ENCODE peak calls at places on chromosomes 3 and 15, in five cellular contexts. R is heart right ventricle, K is mammary epithelial cell, Q is hepatocyte, T is neural progenitor cell. H is an unnamed sample. For H3K9me3, the result is how much of the 10 kb centered on the place peaks cover.

GRCh38 chr3:43874290-43874689 is 183.6 kb downstream of the ABHD5 start:
- DNase-seq in K (peak), Q (no peak), R (no peak), T (no peak), H (peak)

GRCh38 chr15:57158589-57158988 is 217.7 kb upstream of the CGNL1 start:
- DNase-seq in K (peak), Q (no peak), T (no peak), R (no peak), H (no peak)

GRCh38 chr15:40955930-40956542 is 2.8 kb downstream of the CHAC1 start:
- DNase-seq in Q (peak), K (no peak), T (no peak), R (no peak), H (no peak)

GRCh38 chr3:46609944-46610722 is 2.2 kb upstream of the FAM240A start:
- DNase-seq in Q (no peak), K (no peak), R (no peak), T (no peak), H (no peak)

GRCh38 chr15:54580643-54581042 is 602.4 kb downstream of the UNC13C start:
- DNase-seq in K (no peak), R (no peak), T (no peak), Q (no peak), H (no peak)

GRCh38 chr15:42729409-42729808 is 7.5 kb downstream of the CDAN1 start:
- DNase-seq in Q (no peak), K (no peak), R (no peak), T (no peak), H (no peak)

GRCh38 chr3:112308151-112308911 is 14.3 kb upstream of the SLC9C1 start:
- DNase-seq in K (peak), R (no peak), T (peak), Q (peak), H (no peak)

GRCh38 chr15:100602822-100603393 is 519 bp downstream of the ASB7 start:
- DNase-seq in Q (peak), K (peak), R (no peak), T (peak), H (no peak)

GRCh38 chr3:52086939-52087675 is 30.7 kb upstream of the DUSP7 start:
- DNase-seq in T (no peak), R (no peak), Q (no peak), K (no peak), H (no peak)

GRCh38 chr15:56165234-56165633 is 78.4 kb downstream of the RFX7 start:
- DNase-seq in K (peak), Q (no peak), R (no peak), T (no peak), H (no peak)

GRCh38 chr15:76168237-76168984 is 108.6 kb downstream of the TMEM266 start:
- DNase-seq in K (no peak), Q (no peak), T (no peak), R (no peak), H (no peak)

GRCh38 chr15:31405200-31405929 is 78.7 kb downstream of the KLF13 start:
- DNase-seq in K (no peak), T (no peak), R (no peak), Q (no peak), H (no peak)

GRCh38 chr3:48405971-48406370 is 23.9 kb downstream of the PLXNB1 start:
- DNase-seq in K (no peak), R (no peak), Q (no peak), T (no peak), H (no peak)

GRCh38 chr3:172201136-172201989 is 162.0 kb downstream of the FNDC3B start:
- DNase-seq in R (peak), T (no peak), Q (peak), K (peak), H (no peak)

GRCh38 chr3:72164635-72164978 is 379.7 kb upstream of the PROK2 start:
- DNase-seq in T (no peak), Q (no peak), R (no peak), K (no peak), H (no peak)

GRCh38 chr3:45412731-45413130 is 24.4 kb downstream of the LARS2 start:
- DNase-seq in Q (no peak), K (no peak), T (no peak), R (no peak), H (no peak)

GRCh38 chr3:52829906-52830463 is 487 bp downstream of the ITIH4 start:
- DNase-seq in K (no peak), T (no peak), R (no peak), Q (no peak), H (no peak)

GRCh38 chr15:70095387-70096214 is 2.1 kb downstream of the TLE3 start:
- DNase-seq in T (peak), R (peak), Q (peak), K (peak), H (no peak)

GRCh38 chr3:52401021-52401420 is 43.9 kb downstream of the SEMA3G start:
- DNase-seq in R (no peak), Q (no peak), K (no peak), T (no peak), H (no peak)

GRCh38 chr3:155335955-155336354 is 42.5 kb upstream of the STRIT1 start:
- DNase-seq in K (no peak), T (no peak), Q (no peak), R (no peak), H (no peak)

GRCh38 chr15:33068007-33068441 is 126.5 kb downstream of the FMN1 start:
- DNase-seq in K (peak), R (peak), T (peak), Q (peak), H (no peak)

GRCh38 chr3:45816544-45816943 is 20.2 kb upstream of the SLC6A20 start:
- DNase-seq in Q (no peak), T (no peak), R (peak), K (peak), H (peak)

GRCh38 chr3:12449889-12450682 is 34.2 kb upstream of the TSEN2 start:
- DNase-seq in T (no peak), R (no peak), Q (no peak), K (no peak), H (no peak)

GRCh38 chr3:11734-12133 is 184.8 kb upstream of the CHL1 start:
- DNase-seq in Q (peak), T (peak), R (no peak), K (no peak), H (no peak)

GRCh38 chr3:160486459-160486869 is 36.9 kb upstream of the TRIM59 start:
- DNase-seq in R (no peak), Q (peak), K (no peak), T (peak), H (no peak)

GRCh38 chr3:37197810-37198371 is 23.5 kb upstream of the LRRFIP2 start:
- DNase-seq in R (no peak), T (peak), Q (no peak), K (peak), H (no peak)

GRCh38 chr15:35876762-35877161 is 330.8 kb upstream of the DPH6 start:
- DNase-seq in Q (no peak), K (no peak), R (no peak), T (no peak), H (no peak)

GRCh38 chr3:4776980-4777581 is 202.2 kb upstream of the BHLHE40 start:
- DNase-seq in Q (peak), K (peak), T (no peak), R (no peak), H (no peak)

GRCh38 chr15:63140936-63141335 is 16.3 kb downstream of the RPS27L start:
- DNase-seq in T (no peak), K (no peak), Q (no peak), R (no peak), H (no peak)

GRCh38 chr15:63151665-63152064 is 5.6 kb downstream of the RPS27L start:
- DNase-seq in Q (no peak), T (no peak), K (no peak), R (no peak), H (no peak)

GRCh38 chr15:63145426-63145825 is 11.9 kb downstream of the RPS27L start:
- DNase-seq in K (no peak), Q (no peak), R (no peak), T (no peak), H (no peak)

GRCh38 chr15:63146684-63147083 is 10.6 kb downstream of the RPS27L start:
- DNase-seq in K (no peak), Q (no peak), T (no peak), R (no peak), H (no peak)
- TF ChIP-seq CTCF in K (no peak), Q (peak), T (no peak), R (no peak), H (no peak)

DNA sequence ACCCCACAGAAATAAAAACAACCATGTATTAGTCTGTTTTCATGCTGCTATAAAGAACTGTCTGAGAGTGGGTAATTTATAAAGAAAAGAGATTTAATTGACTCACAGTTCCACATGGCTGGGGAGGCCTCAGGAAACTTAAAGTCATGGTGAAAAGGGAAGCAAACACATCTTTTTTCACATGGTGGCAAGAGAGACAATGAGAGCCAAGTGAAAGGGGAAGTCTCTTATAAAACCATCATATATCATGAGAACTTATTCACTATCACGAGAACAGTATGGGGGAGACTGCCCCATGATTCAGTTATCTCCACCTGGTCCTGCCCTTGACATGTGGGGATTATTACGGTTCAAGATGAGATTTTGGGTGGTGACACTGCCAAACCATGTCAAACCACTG is 141.5 kb downstream of the ZMAT3 start:
- DNase-seq in K (no peak), R (no peak), Q (no peak), T (no peak), H (no peak)
- H3K9me3 ChIP-seq in K (under half), R (under half), Q (under half), T (under half), H (under half)

GRCh38 chr3:98903705-98904481 is 2.4 kb upstream of the DCBLD2 start:
- DNase-seq in T (no peak), K (no peak), R (no peak), Q (no peak), H (no peak)
- TF ChIP-seq CTCF in T (no peak), K (no peak), R (no peak), Q (no peak), H (no peak)

GRCh38 chr15:85318732-85319076 is 61.7 kb upstream of the AKAP13 start:
- DNase-seq in R (no peak), K (no peak), Q (no peak), T (no peak), H (no peak)
- H3K9me3 ChIP-seq in R (under half), K (under half), Q (under half), T (under half), H (under half)

GRCh38 chr3:66642015-66642414 is 141.2 kb upstream of the LRIG1 start:
- DNase-seq in K (no peak), Q (peak), T (no peak), R (no peak), H (no peak)

GRCh38 chr3:66633982-66634381 is 133.2 kb upstream of the LRIG1 start:
- DNase-seq in K (no peak), Q (no peak), R (no peak), T (no peak), H (no peak)

GRCh38 chr3:66639794-66640356 is 139.1 kb upstream of the LRIG1 start:
- DNase-seq in K (no peak), Q (no peak), R (no peak), T (no peak), H (no peak)

GRCh38 chr3:66642484-66642883 is 141.7 kb upstream of the LRIG1 start:
- DNase-seq in R (no peak), K (no peak), Q (peak), T (no peak), H (no peak)

GRCh38 chr3:66638717-66639116 is 137.9 kb upstream of the LRIG1 start:
- DNase-seq in Q (no peak), T (peak), K (peak), R (no peak), H (no peak)
- TF ChIP-seq CTCF in Q (no peak), T (peak), K (peak), R (no peak), H (peak)

DNA sequence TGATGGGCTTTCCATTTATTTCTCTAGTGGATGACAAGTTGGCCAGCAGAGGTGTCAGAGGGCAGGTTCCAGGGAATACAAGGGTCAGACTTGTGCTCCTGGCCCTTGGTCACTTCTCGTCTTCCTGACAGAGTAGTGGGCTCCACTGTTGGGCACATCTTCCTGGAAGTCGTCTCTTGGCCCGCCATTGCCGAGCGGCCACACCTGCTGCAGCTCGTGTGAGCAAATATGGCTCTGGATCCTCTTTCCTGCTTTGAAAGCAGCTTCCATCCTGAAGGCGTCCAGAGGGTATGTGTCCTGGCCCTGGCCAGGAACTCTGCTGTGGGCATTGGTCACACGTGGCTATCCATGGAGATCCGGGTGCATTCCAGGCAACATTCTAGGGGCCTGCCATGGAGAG is 100.2 kb downstream of the SNRPN start:
- DNase-seq in T (no peak), R (no peak), Q (no peak), K (no peak), H (no peak)
- H3K9me3 ChIP-seq in T (under half), R (half or more), Q (half or more), K (half or more), H (half or more)

H was measured in keratinocyte.